ENCODE peak calls at places on chromosomes 12 and 14, in eight cellular contexts. O is psoas muscle; W is CD8-positive, alpha-beta memory T cell; A is cerebellum; K is GM03348; T is H9; F is stimulated activated CD8-positive, alpha-beta memory T cell treated with anti-CD3 and anti-CD28 coated beads, Interleukin-12 subunit alpha, Interleukin-12 subunit beta, amount 100 ng/mL, for 1 hour; D is fibroblast of villous mesenchyme. J is an unnamed sample.
A peak's percentile ranks its signal among the peaks of the same experiment; 100 is the strongest.

GRCh38 chr12:21656931-21657335 is 709 bp downstream of the LDHB start:
- DNase-seq in T (peak; percentile 47), K (peak; percentile 51), D (peak; percentile 63), O (no peak), A (peak; percentile 46), F (no peak), W (peak; percentile 27), J (no peak)

GRCh38 chr12:71900091-71900490 is 38.6 kb upstream of the TPH2 start:
- DNase-seq in A (peak; percentile 2), O (no peak), F (no peak), T (no peak), K (peak; percentile 23), W (no peak), D (peak; percentile 13), J (no peak)

GRCh38 chr12:49588761-49589516 is 16.5 kb downstream of the FAM186B start:
- DNase-seq in W (no peak), T (peak; percentile 32), D (no peak), O (no peak), K (no peak), F (no peak), A (no peak), J (no peak)

GRCh38 chr14:28001002-28001401 is 765.6 kb upstream of the FOXG1 start:
- DNase-seq in K (no peak), D (no peak), A (no peak), T (peak; percentile 39), W (no peak), F (no peak), O (no peak), J (no peak)

GRCh38 chr14:68145539-68145938 is 326.0 kb downstream of the RAD51B start:
- DNase-seq in W (no peak), O (no peak), A (no peak), T (no peak), F (no peak), D (no peak), K (no peak), J (peak; percentile 25)

GRCh38 chr14:92323916-92324818 is 1.2 kb downstream of the SLC24A4 start:
- DNase-seq in W (no peak), K (no peak), A (no peak), F (no peak), O (no peak), T (peak; percentile 39), D (no peak), J (no peak)

GRCh38 chr14:45810152-45810872 is 557.3 kb upstream of the MIS18BP1 start:
- DNase-seq in F (no peak), D (no peak), K (no peak), O (no peak), W (no peak), T (no peak), A (no peak), J (peak; percentile 32)

GRCh38 chr14:61150851-61151250 is 130.3 kb downstream of the TMEM30B start:
- DNase-seq in K (no peak), O (no peak), F (no peak), D (peak; percentile 48), W (no peak), T (no peak), A (no peak), J (no peak)

GRCh38 chr12:112239881-112240280 is 114.5 kb downstream of the TRAFD1 start:
- DNase-seq in T (no peak), D (no peak), F (no peak), O (no peak), K (no peak), W (no peak), A (no peak), J (no peak)

GRCh38 chr12:127485528-127485927 is 781.4 kb upstream of the TMEM132C start:
- DNase-seq in O (no peak), D (peak; percentile 48), T (no peak), K (peak; percentile 13), F (no peak), W (no peak), A (no peak), J (peak; percentile 2)

GRCh38 chr12:104720346-104721064 is 237.6 kb downstream of the SLC41A2 start:
- DNase-seq in K (peak; percentile 50), T (no peak), O (no peak), A (no peak), W (peak; percentile 87), F (peak; percentile 16), D (peak; percentile 42), J (no peak)

GRCh38 chr14:77377502-77377844 is 294 bp downstream of the SAMD15 start:
- DNase-seq in K (peak; percentile 7), W (no peak), A (no peak), D (no peak), F (no peak), T (no peak), O (no peak), J (no peak)

GRCh38 chr14:85024931-85025330 is 505.0 kb upstream of the FLRT2 start:
- DNase-seq in T (no peak), K (peak; percentile 20), O (no peak), D (peak; percentile 23), A (no peak), F (no peak), W (no peak), J (no peak)

GRCh38 chr12:106601031-106601430 is 18.2 kb downstream of the RFX4 start:
- DNase-seq in D (no peak), A (no peak), O (no peak), K (no peak), T (peak; percentile 84), F (no peak), W (no peak), J (no peak)

GRCh38 chr14:71380271-71380670 is 473.0 kb downstream of the PCNX1 start:
- DNase-seq in T (no peak), F (no peak), W (no peak), D (peak; percentile 85), A (no peak), O (no peak), K (peak; percentile 69), J (no peak)

GRCh38 chr14:91924871-91925726 is 22.4 kb downstream of the FBLN5 start:
- DNase-seq in W (no peak), D (no peak), K (peak; percentile 33), T (no peak), O (no peak), A (no peak), F (no peak), J (no peak)

GRCh38 chr14:52906141-52906601 is 44.7 kb downstream of the FERMT2 start:
- DNase-seq in F (no peak), K (peak; percentile 64), D (peak; percentile 84), T (no peak), W (no peak), A (no peak), O (no peak), J (no peak)

GRCh38 chr12:47899466-47899865 is 5.3 kb downstream of the VDR start:
- DNase-seq in W (no peak), T (no peak), O (no peak), A (no peak), K (no peak), F (no peak), D (no peak), J (no peak)

GRCh38 chr14:95520346-95520745 is 3.9 kb upstream of the SYNE3 start:
- DNase-seq in F (no peak), O (no peak), W (no peak), D (no peak), K (no peak), A (no peak), T (no peak), J (no peak)

GRCh38 chr14:86955955-86956354 is 1037.0 kb downstream of the GALC start:
- DNase-seq in T (no peak), A (no peak), K (no peak), D (no peak), W (no peak), F (no peak), O (no peak), J (no peak)

GRCh38 chr12:106901276-106901675 is 54.4 kb upstream of the TMEM263 start:
- DNase-seq in W (no peak), F (no peak), D (no peak), O (no peak), A (no peak), K (no peak), T (no peak), J (no peak)

GRCh38 chr12:125674554-125674953 is 609.3 kb downstream of the AACS start:
- DNase-seq in F (no peak), O (no peak), W (no peak), K (no peak), A (no peak), D (no peak), T (no peak), J (no peak)

GRCh38 chr12:65602191-65602578 is 222.1 kb upstream of the HMGA2 start:
- DNase-seq in T (no peak), W (no peak), K (no peak), D (no peak), A (no peak), F (no peak), O (no peak), J (no peak)

GRCh38 chr12:108856428-108857157 is 790 bp downstream of the SSH1 start:
- DNase-seq in D (peak; percentile 81), K (peak; percentile 54), W (peak; percentile 74), F (peak; percentile 27), T (peak; percentile 58), A (no peak), O (peak; percentile 90), J (no peak)

GRCh38 chr12:26906704-26907103 is 31.1 kb downstream of the INTS13 start:
- DNase-seq in K (no peak), O (no peak), D (no peak), F (no peak), W (no peak), T (no peak), A (no peak), J (peak; percentile 56)

GRCh38 chr14:103280278-103280917 is 53.6 kb upstream of the EIF5 start:
- DNase-seq in O (no peak), F (no peak), T (no peak), W (no peak), A (no peak), K (no peak), D (peak; percentile 14), J (no peak)

GRCh38 chr12:82383930-82384513 is 25.7 kb downstream of the METTL25 start:
- DNase-seq in O (no peak), F (no peak), D (peak; percentile 28), A (no peak), W (no peak), K (peak; percentile 37), T (no peak), J (no peak)